ENCODE peak calls at places on chromosomes 1 and 21, in four cellular contexts. I is breast epithelium, C is sigmoid colon, V is DND-41. D is an unnamed sample. For H3K9me3, the result is how much of the 10 kb centered on the place peaks cover.

GRCh38 chr1:230495891-230496385 is 69.8 kb upstream of the PGBD5 start:
- DNase-seq in I (no peak), C (no peak), V (no peak), D (no peak)

GRCh38 chr1:938088-938683 is 14.5 kb downstream of the SAMD11 start:
- DNase-seq in I (no peak), C (no peak), V (no peak), D (no peak)

GRCh38 chr1:53303651-53304515 is 24.0 kb downstream of the LRP8 start:
- DNase-seq in I (no peak), C (no peak), V (no peak), D (no peak)

GRCh38 chr1:10402729-10403274 is 3.9 kb downstream of the PGD start:
- DNase-seq in I (no peak), C (no peak), V (no peak), D (no peak)

GRCh38 chr1:66624412-66625060 is 90.6 kb downstream of the SGIP1 start:
- DNase-seq in I (no peak), C (no peak), V (no peak), D (no peak)

GRCh38 chr1:77889240-77889637 is 815 bp downstream of the NEXN start:
- DNase-seq in I (no peak), C (no peak), V (no peak), D (no peak)

GRCh38 chr1:59136541-59137335 is 160.2 kb upstream of the FGGY start:
- DNase-seq in I (no peak), C (no peak), V (no peak), D (no peak)

GRCh38 chr21:38995071-38995669 is 188.1 kb downstream of the PSMG1 start:
- DNase-seq in I (no peak), C (no peak), V (no peak), D (no peak)

GRCh38 chr1:191851799-191852595 is 306.3 kb upstream of the RGS18 start:
- DNase-seq in I (no peak), C (no peak), V (no peak), D (no peak)

GRCh38 chr1:32870615-32871363 is at the start of gene FNDC5:
- DNase-seq in I (no peak), C (no peak), V (no peak), D (no peak)

GRCh38 chr1:25569599-25570458 is 26.4 kb downstream of the LDLRAP1 start:
- DNase-seq in I (no peak), C (no peak), V (no peak), D (no peak)

GRCh38 chr1:103461171-103462105 is 64.1 kb upstream of the RNPC3 start:
- DNase-seq in I (no peak), C (no peak), V (no peak), D (no peak)

GRCh38 chr1:152912471-152912870 is 4.1 kb downstream of the IVL start:
- DNase-seq in I (no peak), C (no peak), V (no peak), D (no peak)
- H3K9me3 ChIP-seq in I (under half), C (under half), V (under half), D (under half)

GRCh38 chr1:236748471-236748870 is 46.6 kb upstream of the MTR start:
- DNase-seq in I (no peak), C (no peak), V (no peak), D (no peak)
- TF ChIP-seq CTCF in I (no peak), C (no peak), V (peak), D (no peak)

DNA sequence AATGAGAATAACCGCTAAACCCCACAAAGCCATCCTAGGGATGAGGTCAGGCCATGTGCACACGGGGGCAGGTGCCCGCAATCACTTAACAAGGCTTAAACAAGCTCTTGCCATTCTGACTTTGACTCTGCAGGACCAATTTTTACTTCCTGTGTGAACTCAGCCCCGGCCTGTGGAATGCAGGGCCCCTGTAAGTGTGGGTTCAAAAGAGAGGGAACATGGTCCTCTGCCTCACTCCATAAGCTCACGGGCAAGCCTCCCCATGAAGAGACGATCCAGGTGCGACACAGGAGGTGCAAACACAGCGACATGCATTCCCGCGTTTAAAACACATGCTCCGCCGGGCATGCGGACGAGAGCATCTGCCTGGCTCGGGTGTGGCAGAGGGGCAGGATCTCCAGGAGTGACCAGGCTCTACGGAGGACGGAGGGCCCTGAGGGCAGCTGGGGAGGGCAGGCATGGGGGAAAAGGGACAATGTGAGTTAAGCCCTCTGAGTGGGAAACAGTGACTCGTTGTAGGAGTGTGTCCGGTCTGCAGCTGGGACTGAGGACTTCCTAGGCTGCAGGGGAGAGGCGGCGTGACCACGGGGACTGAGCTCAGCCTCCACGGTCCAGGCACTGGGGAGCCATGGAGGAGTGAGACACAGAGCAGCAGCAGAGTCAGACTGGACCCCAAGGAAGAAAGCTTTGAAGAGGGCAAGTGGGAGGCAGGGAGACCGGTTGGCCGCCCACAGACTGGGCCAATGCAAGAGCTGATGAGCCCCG is 40.6 kb upstream of the AJAP1 start:
- DNase-seq in I (no peak), C (no peak), V (no peak), D (no peak)
- H3K9me3 ChIP-seq in I (under half), C (under half), V (under half), D (under half)

DNA sequence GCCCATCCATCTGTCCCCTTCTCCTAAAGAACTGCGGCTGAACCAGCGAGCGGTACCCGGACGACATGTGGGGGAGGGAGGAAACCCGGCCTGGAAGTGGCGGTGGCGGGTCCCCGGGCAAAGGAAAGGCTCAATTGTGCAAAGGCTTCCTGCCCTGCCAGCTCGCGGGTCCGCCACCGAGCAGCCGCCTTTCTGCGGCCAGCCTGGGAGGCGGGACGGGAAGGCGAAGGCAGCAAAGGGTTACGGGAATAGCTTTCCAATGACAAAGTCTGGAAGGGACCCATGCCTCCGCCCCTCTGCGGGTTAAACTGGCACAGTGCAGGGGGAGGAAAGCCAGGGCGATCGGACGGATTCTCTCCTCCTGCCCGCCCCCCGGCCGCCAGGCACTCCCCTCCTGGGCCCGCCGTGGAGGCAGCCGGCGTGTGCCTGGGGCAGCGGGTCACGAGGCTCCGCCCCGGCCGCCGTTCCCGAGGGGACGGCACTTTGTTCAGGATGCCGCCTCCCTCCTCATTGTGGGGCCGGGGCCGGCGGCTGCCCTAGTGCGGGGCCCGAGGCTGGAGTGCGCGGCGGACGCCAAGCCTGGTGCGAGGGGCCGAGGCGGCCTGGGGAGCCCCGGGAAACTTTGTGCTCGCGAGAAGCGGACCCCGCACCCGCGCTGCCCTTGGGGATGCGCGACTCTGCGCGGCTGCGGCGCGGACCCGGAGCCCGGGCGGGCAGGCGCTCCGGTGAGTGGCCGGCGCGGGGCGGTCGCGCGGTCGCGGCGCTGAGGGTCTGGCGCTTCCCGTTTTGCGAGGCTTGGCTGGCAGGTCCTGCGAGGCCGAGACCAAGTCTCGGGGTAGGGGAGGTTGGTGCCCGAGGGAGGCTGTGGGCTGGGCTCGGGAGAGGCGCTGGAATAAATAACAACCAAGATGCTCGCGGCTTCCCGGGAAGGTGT is at the start of gene NAV1:
- DNase-seq in I (peak), C (peak), V (no peak), D (no peak)
- TF ChIP-seq CTCF in I (no peak), C (no peak), V (no peak), D (no peak)

GRCh38 chr1:248225537-248225936 is 5.7 kb upstream of the OR2M4 start:
- DNase-seq in I (no peak), C (no peak), V (no peak), D (no peak)
- H3K9me3 ChIP-seq in I (under half), C (under half), V (under half), D (under half)

GRCh38 chr1:17629460-17629859 is 90.0 kb downstream of the ARHGEF10L start:
- DNase-seq in I (no peak), C (no peak), V (no peak), D (no peak)
- TF ChIP-seq CTCF in I (no peak), C (peak), V (peak), D (no peak)

DNA sequence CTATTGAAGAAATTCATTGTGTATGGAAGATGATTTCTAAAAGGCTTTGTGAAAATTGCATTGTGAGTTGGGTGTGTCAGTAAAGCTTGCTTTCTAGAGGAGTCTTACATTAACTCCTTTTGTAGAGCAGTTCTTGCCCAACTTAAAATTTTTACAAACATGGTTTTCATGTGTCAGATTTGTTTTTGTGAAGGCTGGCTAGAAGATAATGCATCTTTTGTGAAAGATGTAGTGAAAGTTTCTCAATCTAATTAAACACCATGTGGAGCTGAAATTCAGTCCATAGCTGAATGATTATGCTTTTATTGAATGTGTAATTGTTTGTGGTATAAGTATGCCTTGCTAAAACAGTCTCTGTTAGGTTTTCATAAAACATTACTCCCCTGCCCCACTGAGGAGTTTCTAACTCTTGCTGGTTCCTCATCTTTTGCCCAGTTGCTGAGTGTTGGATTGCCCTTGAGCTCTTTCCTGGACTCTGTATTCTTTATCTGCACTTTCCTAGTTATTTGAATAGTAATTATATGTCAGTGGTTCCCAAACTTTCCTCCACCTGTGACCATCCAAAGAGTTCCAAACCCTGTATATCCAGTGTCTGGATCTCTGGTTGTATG is 38.0 kb downstream of the KCTD3 start:
- DNase-seq in I (no peak), C (no peak), V (no peak), D (no peak)
- H3K9me3 ChIP-seq in I (under half), C (under half), V (under half), D (under half)

GRCh38 chr1:202235003-202235660 is 41.5 kb downstream of the LGR6 start:
- DNase-seq in I (no peak), C (no peak), V (no peak), D (no peak)

GRCh38 chr1:202234331-202235002 is 40.9 kb downstream of the LGR6 start:
- DNase-seq in I (no peak), C (no peak), V (no peak), D (no peak)

GRCh38 chr1:202235856-202236837 is 42.5 kb downstream of the LGR6 start:
- DNase-seq in I (no peak), C (no peak), V (peak), D (peak)

GRCh38 chr1:202238914-202239313 is 45.3 kb downstream of the LGR6 start:
- DNase-seq in I (no peak), C (peak), V (no peak), D (no peak)

GRCh38 chr1:202237052-202237451 is 43.5 kb downstream of the LGR6 start:
- DNase-seq in I (no peak), C (peak), V (peak), D (peak)
- TF ChIP-seq CTCF in I (no peak), C (no peak), V (peak), D (no peak)